ENCODE peak calls at places on chromosome 22, in five cellular contexts. H is H1, Y is neuronal stem cell, V is mesenchymal stem cell, M is trophoblast cell. E is an unnamed sample.

GRCh38 chr22:28750471-28750881 is 8.6 kb downstream of the HSCB start:
- DNase-seq in V (no peak), Y (no peak), H (no peak), M (no peak), E (no peak)

GRCh38 chr22:48803171-48803992 is 1024.3 kb downstream of the BRD1 start:
- DNase-seq in M (no peak), Y (no peak), V (no peak), H (no peak), E (no peak)

GRCh38 chr22:19568337-19569311 is 44.4 kb upstream of the CLDN5 start:
- DNase-seq in H (no peak), V (peak; percentile 47), Y (no peak), M (no peak), E (no peak)

GRCh38 chr22:20015971-20016733 is 471 bp downstream of the ARVCF start:
- DNase-seq in Y (no peak), V (peak; percentile 37), M (peak; percentile 47), H (peak; percentile 82), E (peak; percentile 58)

GRCh38 chr22:49237279-49237678 is 590.4 kb downstream of the BRD1 start:
- DNase-seq in Y (no peak), M (no peak), V (no peak), H (peak; percentile 23), E (peak; percentile 0)

GRCh38 chr22:22779213-22779612 is 108.4 kb upstream of the IGLL5 start:
- DNase-seq in H (no peak), Y (no peak), M (no peak), V (no peak), E (no peak)

GRCh38 chr22:17917490-17917983 is 106.8 kb downstream of the MICAL3 start:
- DNase-seq in Y (no peak), M (peak; percentile 58), H (no peak), V (no peak), E (no peak)

GRCh38 chr22:42074153-42074750 is at the start of gene PHETA2:
- DNase-seq in M (peak; percentile 57), H (peak; percentile 67), V (no peak), Y (no peak), E (peak; percentile 48)

GRCh38 chr22:42862045-42862734 is 5.1 kb upstream of the ARFGAP3 start:
- DNase-seq in V (peak; percentile 71), H (no peak), M (peak; percentile 82), Y (no peak), E (no peak)

GRCh38 chr22:41256254-41256897 is 15.6 kb upstream of the CHADL start:
- DNase-seq in H (no peak), Y (no peak), M (peak; percentile 51), V (peak; percentile 89), E (no peak)

GRCh38 chr22:42500164-42500835 is 19.3 kb downstream of the RRP7A start:
- DNase-seq in M (peak; percentile 88), Y (peak; percentile 65), V (peak; percentile 61), H (peak; percentile 98), E (peak; percentile 96)

GRCh38 chr22:24265734-24266133 is 4.9 kb upstream of the SPECC1L start:
- DNase-seq in Y (no peak), V (no peak), H (no peak), M (no peak), E (no peak)

GRCh38 chr22:43889366-43890253 is 2.2 kb downstream of the PNPLA5 start:
- DNase-seq in V (no peak), M (no peak), Y (no peak), H (no peak), E (no peak)

GRCh38 chr22:28408702-28409101 is 270.9 kb downstream of the TTC28 start:
- DNase-seq in Y (no peak), M (no peak), V (no peak), H (no peak), E (no peak)

GRCh38 chr22:19868773-19869471 is 14.2 kb upstream of the GNB1L start:
- DNase-seq in M (no peak), Y (no peak), V (no peak), H (peak; percentile 49), E (peak; percentile 29)

GRCh38 chr22:41009222-41009948 is 58.2 kb downstream of the RBX1 start:
- DNase-seq in M (no peak), H (no peak), V (no peak), Y (no peak), E (no peak)

GRCh38 chr22:47372596-47373385 is 610.3 kb downstream of the TBC1D22A start:
- DNase-seq in Y (no peak), M (no peak), H (no peak), V (no peak), E (no peak)

GRCh38 chr22:18992543-18993198 is 56.6 kb upstream of the PRODH start:
- DNase-seq in V (no peak), H (peak; percentile 35), Y (no peak), M (no peak), E (no peak)

GRCh38 chr22:32707971-32708370 is 93.5 kb upstream of the TIMP3 start:
- DNase-seq in H (no peak), V (no peak), Y (no peak), M (no peak), E (no peak)

GRCh38 chr22:49156662-49157285 is 670.9 kb downstream of the BRD1 start:
- DNase-seq in V (no peak), Y (no peak), M (no peak), H (no peak), E (no peak)

GRCh38 chr22:23376256-23376655 is 195.9 kb downstream of the BCR start:
- DNase-seq in M (peak; percentile 40), H (peak; percentile 67), Y (no peak), V (peak; percentile 13), E (peak; percentile 80)

GRCh38 chr22:42805998-42806481 is 51.0 kb downstream of the ARFGAP3 start:
- DNase-seq in H (peak; percentile 47), M (no peak), Y (no peak), V (no peak), E (peak; percentile 28)

DNA sequence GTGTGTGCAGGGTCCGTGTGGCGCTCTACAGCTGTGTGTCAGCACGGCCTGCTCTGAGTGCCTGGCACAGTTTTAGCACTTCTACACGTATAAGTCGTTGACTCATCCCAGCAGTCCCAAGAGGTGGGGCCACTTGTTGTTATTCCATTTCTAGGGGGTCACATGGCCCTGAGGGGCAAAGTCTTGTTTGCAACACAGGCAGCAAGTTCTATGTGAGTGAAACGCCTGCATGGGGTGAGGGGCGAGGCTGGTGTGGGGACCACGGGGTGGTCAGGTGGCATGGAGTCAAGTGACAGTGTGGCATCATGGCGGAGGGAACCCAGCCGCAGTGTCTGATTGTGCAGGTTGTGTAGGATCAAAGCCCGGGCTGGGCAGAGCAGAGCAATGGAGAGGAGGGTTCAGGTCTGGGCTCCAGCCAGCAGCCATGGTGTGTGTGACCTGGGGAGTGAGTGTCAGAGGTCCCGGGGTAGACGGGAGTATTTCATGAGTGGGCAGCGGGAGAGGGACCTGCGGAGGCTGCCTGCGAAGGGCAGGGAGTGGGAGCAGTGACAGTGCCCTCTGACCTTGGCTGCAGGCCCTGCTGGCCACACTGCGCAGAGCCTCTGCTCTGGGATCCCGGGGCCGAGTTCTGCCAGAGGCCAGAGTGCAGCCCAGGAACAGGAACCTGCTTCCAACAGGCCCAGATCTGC is 27.9 kb downstream of the SHANK3 start:
- DNase-seq in M (no peak), Y (no peak), V (no peak), H (no peak), E (no peak)
- H2BK12ac ChIP-seq in M (no peak overlapping the region), Y (no peak overlapping the region), V (no peak overlapping the region), H (no peak overlapping the region), E (no peak overlapping the region)

GRCh38 chr22:26658161-26658560 is 773 bp downstream of the MIAT start:
- DNase-seq in Y (no peak), V (no peak), M (no peak), H (no peak), E (no peak)
- H3K9ac ChIP-seq in Y (peak overlapping the region; percentile 47), V (peak overlapping the region; percentile 22), M (no peak overlapping the region), H (peak overlapping the region; percentile 8), E (peak overlapping the region; percentile 20)

GRCh38 chr22:38719196-38719595 is 13.5 kb downstream of the GTPBP1 start:
- DNase-seq in H (no peak), V (no peak), M (no peak), Y (no peak), E (no peak)

GRCh38 chr22:38724176-38724575 is 18.4 kb downstream of the GTPBP1 start:
- DNase-seq in M (no peak), V (no peak), Y (no peak), H (no peak), E (no peak)

GRCh38 chr22:38718414-38718813 is 12.7 kb downstream of the GTPBP1 start:
- DNase-seq in Y (no peak), M (peak; percentile 88), H (no peak), V (peak; percentile 92), E (no peak)

GRCh38 chr22:38720350-38720749 is 14.6 kb downstream of the GTPBP1 start:
- DNase-seq in M (peak; percentile 37), V (no peak), Y (no peak), H (no peak), E (no peak)

DNA sequence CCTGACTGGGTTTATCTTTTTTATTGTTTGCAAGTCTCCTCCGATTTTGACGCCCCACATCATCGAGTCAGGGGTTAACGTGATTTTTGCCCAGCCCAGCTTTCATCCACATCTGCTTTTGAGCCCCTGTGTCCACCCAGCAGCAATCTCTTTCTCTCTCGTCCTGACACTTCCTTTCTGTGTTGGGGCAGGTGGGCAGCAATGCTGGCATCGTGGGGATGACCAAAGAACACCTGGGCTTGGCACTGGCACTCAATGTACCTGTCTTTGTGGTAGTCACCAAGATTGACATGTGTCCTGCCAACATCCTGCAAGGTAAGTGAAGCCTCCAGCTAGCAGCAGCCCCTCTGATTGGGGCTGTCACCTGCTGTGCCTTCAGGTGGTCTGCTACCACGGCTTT is 15.8 kb downstream of the GTPBP1 start:
- DNase-seq in V (no peak), Y (no peak), H (no peak), M (no peak), E (no peak)
- H2BK12ac ChIP-seq in V (no peak overlapping the region), Y (no peak overlapping the region), H (no peak overlapping the region), M (no peak overlapping the region), E (no peak overlapping the region)

GRCh38 chr22:46081036-46081830 is 69.1 kb upstream of the PPARA start:
- DNase-seq in M (no peak), H (no peak), Y (no peak), V (no peak), E (no peak)

GRCh38 chr22:46078241-46079092 is 71.9 kb upstream of the PPARA start:
- DNase-seq in Y (no peak), H (no peak), V (no peak), M (no peak), E (no peak)

GRCh38 chr22:46077669-46078099 is 72.6 kb upstream of the PPARA start:
- DNase-seq in H (no peak), M (no peak), V (no peak), Y (no peak), E (no peak)

GRCh38 chr22:46079861-46080821 is 70.2 kb upstream of the PPARA start:
- DNase-seq in M (no peak), Y (no peak), H (no peak), V (no peak), E (no peak)

DNA sequence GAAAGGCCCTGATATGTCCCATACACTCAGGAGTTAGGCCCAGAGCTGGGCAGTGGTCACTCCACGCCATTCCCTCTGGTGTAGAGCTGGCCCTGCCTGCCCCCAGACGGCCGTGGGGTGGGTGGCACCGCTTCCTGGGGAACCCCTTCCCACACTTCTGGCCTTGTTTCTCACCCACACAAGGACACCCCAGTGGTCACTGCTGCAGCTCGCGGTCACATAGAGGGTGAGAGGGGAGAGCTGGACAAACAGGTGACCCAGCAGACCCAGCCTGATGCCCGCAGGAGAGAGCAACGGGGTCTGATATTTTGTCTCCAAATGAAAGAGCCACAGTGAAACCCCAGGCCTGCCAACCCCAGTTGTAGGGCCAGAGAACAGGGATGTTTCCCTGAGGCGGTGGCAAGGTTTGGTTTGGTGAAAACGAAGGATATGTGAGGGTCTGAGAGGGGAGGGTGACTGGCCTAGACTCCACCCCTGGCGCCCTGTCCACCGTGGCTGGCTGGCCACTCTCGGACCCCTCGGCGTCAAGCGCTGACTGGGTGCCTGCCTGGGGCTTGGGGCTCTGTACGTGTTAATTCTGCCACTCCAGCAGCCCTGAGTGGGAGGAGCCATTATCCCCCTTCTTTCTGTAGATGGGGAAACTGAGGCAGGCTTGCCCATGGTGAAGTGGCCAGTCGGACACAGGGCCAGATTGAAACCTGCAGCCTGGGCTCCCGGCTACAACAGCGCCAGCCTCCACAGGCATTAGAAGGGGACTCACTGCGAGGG is 71.0 kb upstream of the PPARA start:
- DNase-seq in V (no peak), M (no peak), Y (no peak), H (no peak), E (no peak)
- H3K9ac ChIP-seq in V (peak overlapping the region; percentile 97), M (no peak overlapping the region), Y (no peak overlapping the region), H (no peak overlapping the region), E (no peak overlapping the region)